ENCODE peak calls at places on chromosomes 5 and 9, in seven cellular contexts. R is tibial artery, S is HL-60, Z is body of pancreas, V is dorsolateral prefrontal cortex, X is right atrium auricular region, F is AG04450. P is an unnamed sample.

GRCh38 chr9:89278997-89279739 is 31.8 kb upstream of the CKS2 start:
- DNase-seq in X (no peak), Z (peak), F (peak), R (no peak), V (no peak), S (peak), P (no peak)

GRCh38 chr9:114180701-114181582 is 25.6 kb downstream of the COL27A1 start:
- DNase-seq in S (no peak), Z (no peak), R (no peak), F (no peak), X (no peak), V (no peak), P (peak)

GRCh38 chr5:135508496-135509005 is 27.2 kb downstream of the NEUROG1 start:
- DNase-seq in R (no peak), X (no peak), S (no peak), V (no peak), F (no peak), Z (no peak), P (no peak)

GRCh38 chr9:123283455-123283854 is 15.1 kb upstream of the STRBP start:
- DNase-seq in S (no peak), R (no peak), Z (no peak), X (no peak), V (no peak), F (no peak), P (no peak)

GRCh38 chr5:145953202-145953601 is 16.8 kb downstream of the SH3RF2 start:
- DNase-seq in V (no peak), X (no peak), S (no peak), Z (no peak), F (no peak), R (no peak), P (no peak)

GRCh38 chr9:93305497-93306020 is 121.6 kb downstream of the WNK2 start:
- DNase-seq in F (no peak), Z (peak), S (no peak), R (peak), V (peak), X (peak), P (no peak)

GRCh38 chr5:96812851-96813250 is 5.1 kb upstream of the ERAP1 start:
- DNase-seq in Z (no peak), F (no peak), X (no peak), V (no peak), R (no peak), S (no peak), P (no peak)

GRCh38 chr5:169013846-169014245 is 287.1 kb downstream of the SLIT3 start:
- DNase-seq in R (no peak), Z (no peak), F (no peak), X (no peak), V (no peak), S (no peak), P (no peak)

GRCh38 chr9:72476617-72477375 is 44.6 kb upstream of the TMC1 start:
- DNase-seq in Z (peak), S (no peak), X (no peak), F (no peak), V (no peak), R (no peak), P (no peak)

GRCh38 chr5:83583859-83584258 is 112.3 kb downstream of the VCAN start:
- DNase-seq in X (no peak), V (no peak), Z (no peak), F (no peak), S (no peak), R (no peak), P (no peak)

GRCh38 chr5:143311428-143311827 is 92.1 kb downstream of the NR3C1 start:
- DNase-seq in V (no peak), R (no peak), F (peak), X (no peak), S (no peak), Z (no peak), P (no peak)

GRCh38 chr5:132254321-132254977 is 3.0 kb upstream of the PDLIM4 start:
- DNase-seq in F (no peak), S (no peak), X (no peak), Z (peak), R (no peak), V (no peak), P (peak)

GRCh38 chr9:84375954-84376353 is 35.4 kb upstream of the SLC28A3 start:
- DNase-seq in S (no peak), Z (no peak), R (no peak), F (no peak), V (no peak), X (no peak), P (no peak)

GRCh38 chr5:31359839-31360238 is 166.4 kb downstream of the CDH6 start:
- DNase-seq in S (no peak), V (no peak), Z (no peak), F (no peak), X (no peak), R (no peak), P (no peak)

GRCh38 chr5:107431998-107432397 is 238.7 kb downstream of the EFNA5 start:
- DNase-seq in V (no peak), R (no peak), X (no peak), F (no peak), Z (no peak), S (no peak), P (no peak)

GRCh38 chr9:124261787-124262595 is 4.2 kb downstream of the NEK6 start:
- DNase-seq in V (no peak), S (no peak), Z (no peak), X (no peak), F (no peak), R (no peak), P (no peak)

GRCh38 chr9:131500939-131501541 is 1.7 kb upstream of the POMT1 start:
- DNase-seq in Z (no peak), S (peak), F (peak), V (no peak), X (no peak), R (peak), P (no peak)

GRCh38 chr9:79129865-79130480 is 441.8 kb upstream of the TLE4 start:
- DNase-seq in S (peak), V (peak), Z (peak), F (peak), X (no peak), R (no peak), P (peak)

GRCh38 chr9:96394832-96395496 is 11.5 kb upstream of the SLC35D2 start:
- DNase-seq in R (no peak), S (no peak), X (no peak), F (no peak), Z (no peak), V (no peak), P (no peak)

GRCh38 chr5:175521313-175521833 is 43.0 kb downstream of the SFXN1 start:
- DNase-seq in V (no peak), F (no peak), X (no peak), R (no peak), Z (no peak), S (peak), P (no peak)

GRCh38 chr9:25648116-25648515 is 30.1 kb downstream of the TUSC1 start:
- DNase-seq in R (no peak), X (no peak), F (no peak), Z (no peak), S (no peak), V (no peak), P (no peak)

GRCh38 chr9:113705306-113705937 is 170.7 kb upstream of the ZNF618 start:
- DNase-seq in R (no peak), S (no peak), Z (no peak), F (no peak), V (no peak), X (no peak), P (no peak)

GRCh38 chr5:56106837-56107236 is 112.1 kb upstream of the IL6ST start:
- DNase-seq in S (no peak), F (no peak), R (no peak), V (no peak), X (no peak), Z (no peak), P (no peak)

GRCh38 chr5:56108212-56108611 is 113.4 kb upstream of the IL6ST start:
- DNase-seq in R (no peak), F (no peak), X (no peak), S (no peak), Z (no peak), V (no peak), P (no peak)

GRCh38 chr5:56102885-56103284 is 108.1 kb upstream of the IL6ST start:
- DNase-seq in F (no peak), Z (no peak), X (no peak), V (no peak), R (no peak), S (no peak), P (no peak)

GRCh38 chr5:56101180-56101579 is 106.4 kb upstream of the IL6ST start:
- DNase-seq in R (no peak), S (no peak), Z (no peak), F (no peak), V (no peak), X (no peak), P (no peak)

GRCh38 chr5:56105511-56106372 is 111.0 kb upstream of the IL6ST start:
- DNase-seq in R (no peak), V (no peak), X (no peak), F (no peak), S (no peak), Z (no peak), P (no peak)
- H3K4me3 ChIP-seq in R (no peak), V (no peak), X (no peak), F (no peak), S (no peak), Z (no peak), P (no peak)

DNA sequence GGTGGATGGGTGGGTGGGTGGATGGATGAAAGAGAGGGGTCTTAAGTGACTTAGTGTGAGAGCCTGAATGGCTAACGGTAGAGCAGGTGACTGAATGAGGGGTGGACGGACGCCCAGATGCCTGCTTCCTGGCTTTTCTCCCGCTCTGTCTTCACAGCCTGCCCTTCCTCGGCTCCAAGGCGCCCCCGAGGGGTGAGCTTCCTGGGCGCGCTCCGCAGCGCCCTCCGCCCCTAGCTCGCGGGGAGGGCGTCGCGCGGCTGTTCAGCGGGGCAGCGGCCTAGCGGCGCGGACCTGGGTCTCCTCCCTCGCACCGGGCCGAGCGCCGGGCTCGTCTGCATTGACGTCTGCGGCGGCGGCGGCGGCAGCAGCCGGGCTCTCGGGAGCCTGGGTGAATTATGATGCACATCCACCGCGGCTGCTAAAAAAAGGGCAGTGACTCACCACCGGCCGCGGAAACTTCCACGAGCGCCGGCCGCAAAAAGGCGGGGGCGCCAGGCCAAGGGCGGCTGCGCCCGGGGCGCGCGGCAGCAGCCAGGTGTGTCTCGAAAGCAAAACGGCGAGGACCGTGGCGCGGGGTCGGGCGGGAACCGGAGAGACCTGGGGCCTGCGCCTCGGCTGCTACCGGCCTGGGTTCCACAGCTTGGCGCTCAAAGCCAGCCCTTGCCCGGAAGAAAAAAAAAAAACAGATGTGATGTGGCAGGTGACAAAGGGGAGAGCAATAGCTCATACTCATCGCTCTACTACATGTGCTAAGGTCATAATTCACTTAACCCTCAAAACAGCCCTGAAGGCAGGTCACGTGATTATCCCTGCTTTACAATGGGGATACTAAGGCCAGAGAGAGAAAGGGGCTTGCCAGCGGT is 143.0 kb upstream of the ADRA1B start:
- DNase-seq in F (peak), S (peak), Z (peak), V (peak), X (peak), R (peak), P (peak)
- TF ChIP-seq CTCF in F (no peak), S (no peak), Z (no peak), V (no peak), X (no peak), R (peak), P (peak)

GRCh38 chr9:81578606-81579005 is 110.7 kb downstream of the TLE1 start:
- DNase-seq in Z (no peak), V (no peak), F (peak), X (no peak), S (no peak), R (no peak), P (no peak)
- H3K27ac ChIP-seq in Z (no peak), V (no peak), F (no peak), X (no peak), S (no peak), R (no peak), P (no peak)

GRCh38 chr9:133862585-133863041 is 124.5 kb upstream of the SARDH start:
- DNase-seq in S (peak), F (no peak), X (peak), Z (no peak), R (peak), V (peak), P (peak)
- H3K4me3 ChIP-seq in S (peak), F (no peak), X (peak), Z (no peak), R (no peak), V (no peak), P (peak)

DNA sequence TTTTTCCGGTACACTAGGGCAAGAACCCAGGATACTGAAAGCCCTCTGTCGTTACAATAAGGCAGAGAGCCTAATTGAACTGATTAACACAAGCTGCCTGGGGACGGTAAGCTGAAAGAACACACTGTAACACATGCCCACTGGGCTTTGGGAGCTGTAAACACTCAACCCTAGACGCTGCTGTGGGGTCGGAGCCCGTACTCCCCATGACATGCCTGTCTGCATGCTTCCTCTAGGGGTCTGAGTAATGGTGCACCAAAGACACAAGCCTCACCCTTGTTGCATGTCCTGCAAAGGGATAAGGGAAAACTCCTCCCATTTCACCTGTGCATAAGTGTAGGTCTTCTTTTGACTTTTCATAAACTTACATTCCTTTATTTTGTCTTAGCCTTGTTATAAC is 194.0 kb downstream of the FBXL7 start:
- DNase-seq in V (no peak), X (no peak), F (no peak), Z (no peak), R (no peak), S (no peak), P (no peak)
- TF ChIP-seq CTCF in V (no peak), X (no peak), F (no peak), Z (no peak), R (no peak), S (no peak), P (no peak)

GRCh38 chr5:124655943-124656459 is 90.4 kb downstream of the ZNF608 start:
- DNase-seq in Z (peak), R (no peak), F (peak), S (no peak), X (no peak), V (no peak), P (no peak)
- H3K27ac ChIP-seq in Z (peak), R (peak), F (peak), S (no peak), X (peak), V (no peak), P (peak)

GRCh38 chr9:91151741-91152095 is 210.0 kb downstream of the AUH start:
- DNase-seq in S (no peak), X (no peak), F (no peak), Z (no peak), V (no peak), R (no peak), P (no peak)
- H3K4me3 ChIP-seq in S (no peak), X (no peak), F (no peak), Z (no peak), V (no peak), R (no peak), P (no peak)

DNA sequence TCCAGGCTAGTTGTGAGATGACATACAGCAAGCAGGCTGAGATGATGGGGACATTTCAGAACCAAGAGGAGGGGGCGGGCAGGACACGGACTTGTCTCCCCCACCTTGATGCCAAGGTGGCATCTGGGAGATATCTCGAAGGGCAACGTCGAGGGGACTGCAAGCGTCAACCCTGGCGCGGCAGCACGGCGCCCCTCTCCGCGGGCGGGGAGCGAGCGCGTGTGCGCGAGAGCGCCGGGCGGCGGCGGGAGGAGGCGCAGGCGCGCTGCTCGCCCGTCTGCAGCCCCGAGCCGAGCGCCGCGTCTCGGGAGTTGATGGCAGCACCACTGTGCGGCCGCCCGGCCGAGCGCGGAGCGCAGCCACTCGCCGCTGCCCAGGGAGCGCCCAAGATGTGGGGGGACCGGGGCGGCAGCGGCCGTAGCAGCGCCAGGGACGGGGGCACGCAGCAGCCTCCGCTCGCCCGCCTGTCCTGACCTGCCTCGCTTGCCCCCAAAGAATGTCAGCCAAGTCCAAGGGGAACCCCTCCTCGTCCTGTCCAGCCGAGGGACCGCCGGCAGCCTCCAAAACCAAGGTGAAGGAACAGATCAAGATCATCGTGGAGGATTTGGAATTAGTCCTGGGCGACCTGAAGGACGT is at the start of gene PRR16:
- DNase-seq in X (no peak), F (no peak), R (peak), Z (peak), S (peak), V (peak), P (peak)
- TF ChIP-seq CTCF in X (no peak), F (no peak), R (peak), Z (no peak), S (no peak), V (peak), P (peak)

DNA sequence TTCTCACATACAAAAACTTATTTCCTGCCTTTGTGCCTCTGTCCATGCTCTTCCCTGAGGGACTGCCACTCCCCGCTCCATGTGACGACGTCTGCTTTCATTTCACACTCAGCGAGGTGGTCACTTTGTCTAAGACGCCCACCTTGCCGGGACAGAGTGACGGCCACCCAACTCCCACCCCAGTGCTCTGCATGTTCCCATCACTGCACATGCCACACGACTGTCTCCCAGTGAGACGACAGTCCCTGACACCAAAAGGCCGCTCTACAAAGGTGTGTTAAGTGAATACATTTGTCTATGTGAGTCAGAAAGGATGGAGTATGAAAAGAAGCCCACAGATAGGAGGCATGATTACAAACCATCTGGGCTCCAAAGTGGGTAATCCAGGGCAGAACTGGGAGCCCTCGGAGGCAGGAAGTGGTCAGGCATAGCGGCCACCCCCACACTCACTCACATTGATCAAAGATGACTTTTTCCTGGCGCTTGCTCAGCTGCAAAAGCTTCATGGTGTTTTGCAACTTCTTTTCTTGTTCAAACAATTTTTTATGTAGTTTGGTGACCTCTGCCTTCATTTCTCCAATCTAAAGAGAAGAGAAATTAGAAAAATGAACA is 185.8 kb downstream of the CDK5RAP2 start:
- DNase-seq in S (peak), V (no peak), F (peak), R (no peak), Z (no peak), X (no peak), P (no peak)
- H3K27ac ChIP-seq in S (no peak), V (no peak), F (peak), R (peak), Z (no peak), X (no peak), P (no peak)

GRCh38 chr5:61591859-61592258 is 259.8 kb downstream of the ZSWIM6 start:
- DNase-seq in F (no peak), S (no peak), Z (no peak), V (no peak), X (no peak), R (no peak), P (no peak)
- H3K4me3 ChIP-seq in F (no peak), S (no peak), Z (no peak), V (no peak), X (no peak), R (no peak), P (no peak)

P was measured in left ventricle myocardium inferior.